ENCODE peak calls at places on chromosomes 3 and 15, in seven cellular contexts. R is Peyer's patch, G is esophagus squamous epithelium, Q is prostate gland, A is ovary, Y is HepG2, Z is IMR-90. K is an unnamed sample.

GRCh38 chr15:58867926-58868325 is 65.6 kb downstream of the SLTM start:
- DNase-seq in Z (no peak), R (no peak), A (no peak), Q (no peak), Y (no peak), G (no peak), K (no peak)

GRCh38 chr15:57165992-57166391 is 210.3 kb upstream of the CGNL1 start:
- DNase-seq in R (no peak), A (no peak), Y (no peak), Z (peak; percentile 59), Q (no peak), G (no peak), K (no peak)

GRCh38 chr3:152309031-152309430 is 40.3 kb downstream of the MBNL1 start:
- DNase-seq in A (no peak), G (no peak), Y (no peak), Q (no peak), R (no peak), Z (no peak), K (no peak)

GRCh38 chr15:90227816-90228772 is 5.6 kb downstream of the CIB1 start:
- DNase-seq in Z (no peak), R (no peak), G (no peak), Q (no peak), Y (no peak), A (no peak), K (no peak)

GRCh38 chr3:8596706-8597514 is 47.7 kb downstream of the SSUH2 start:
- DNase-seq in A (no peak), R (no peak), Q (no peak), G (no peak), Z (no peak), Y (no peak), K (peak; percentile 16)

GRCh38 chr3:146382386-146382785 is 87.0 kb downstream of the PLSCR2 start:
- DNase-seq in Y (peak; percentile 5), Z (peak; percentile 33), Q (no peak), A (no peak), R (no peak), G (no peak), K (no peak)

GRCh38 chr15:28989239-28989830 is 103.6 kb downstream of the APBA2 start:
- DNase-seq in Z (peak; percentile 21), Y (no peak), G (no peak), R (no peak), A (no peak), Q (no peak), K (no peak)

GRCh38 chr3:123660276-123660675 is 75.4 kb upstream of the HACD2 start:
- DNase-seq in Y (no peak), Q (no peak), Z (no peak), A (no peak), R (no peak), G (no peak), K (no peak)

GRCh38 chr3:169085827-169086226 is 577.7 kb downstream of the MECOM start:
- DNase-seq in Q (peak; percentile 58), R (no peak), G (no peak), Y (no peak), A (no peak), Z (peak; percentile 94), K (no peak)

GRCh38 chr15:84603630-84604379 is 3.0 kb downstream of the ZSCAN2 start:
- DNase-seq in Q (no peak), R (peak; percentile 34), A (no peak), G (no peak), Z (no peak), Y (no peak), K (no peak)

GRCh38 chr3:8822141-8822540 is 52.7 kb upstream of the OXTR start:
- DNase-seq in R (no peak), A (no peak), G (no peak), Z (peak; percentile 74), Q (no peak), Y (no peak), K (no peak)

GRCh38 chr15:61916104-61916503 is 144.1 kb downstream of the VPS13C start:
- DNase-seq in Z (peak; percentile 35), Q (no peak), R (no peak), Y (no peak), G (no peak), A (no peak), K (no peak)

GRCh38 chr3:40939113-40940070 is 259.9 kb upstream of the CTNNB1 start:
- DNase-seq in Q (peak; percentile 45), Y (no peak), R (no peak), A (no peak), G (no peak), Z (no peak), K (no peak)

GRCh38 chr3:194141415-194142155 is 5.6 kb downstream of the HES1 start:
- DNase-seq in Y (peak; percentile 78), R (peak; percentile 91), Q (peak; percentile 95), G (no peak), A (peak; percentile 91), Z (peak; percentile 90), K (peak; percentile 98)

GRCh38 chr3:99949956-99950670 is 132.5 kb downstream of the CMSS1 start:
- DNase-seq in G (no peak), Q (no peak), A (no peak), R (no peak), Z (no peak), Y (no peak), K (no peak)

GRCh38 chr3:67458406-67458805 is 196.0 kb downstream of the SUCLG2 start:
- DNase-seq in Y (no peak), R (no peak), G (no peak), Z (peak; percentile 70), A (no peak), Q (no peak), K (no peak)

GRCh38 chr3:127064391-127065137 is 81.6 kb downstream of the PLXNA1 start:
- DNase-seq in Y (no peak), Z (peak; percentile 54), R (no peak), G (no peak), A (no peak), Q (no peak), K (no peak)

GRCh38 chr3:81995334-81995733 is 233.9 kb upstream of the GBE1 start:
- DNase-seq in R (no peak), A (no peak), G (no peak), Y (no peak), Q (no peak), Z (no peak), K (no peak)

GRCh38 chr3:42025388-42026138 is 63.7 kb upstream of the ULK4 start:
- DNase-seq in Q (peak; percentile 85), R (peak; percentile 93), G (peak; percentile 38), Z (peak; percentile 99), Y (no peak), A (peak; percentile 89), K (peak; percentile 96)

GRCh38 chr15:68054658-68055223 is 626 bp downstream of the PIAS1 start:
- DNase-seq in R (peak; percentile 75), Q (peak; percentile 38), G (no peak), A (peak; percentile 66), Y (peak; percentile 44), Z (peak; percentile 21), K (peak; percentile 48)

GRCh38 chr15:68053997-68054657 is at the start of gene PIAS1:
- DNase-seq in Y (peak; percentile 89), G (peak; percentile 76), R (peak; percentile 97), A (peak; percentile 96), Z (peak; percentile 83), Q (peak; percentile 93), K (peak; percentile 98)

GRCh38 chr15:68053001-68053400 is 1.1 kb upstream of the PIAS1 start:
- DNase-seq in R (no peak), G (no peak), Z (no peak), A (no peak), Y (no peak), Q (no peak), K (no peak)

GRCh38 chr15:68052431-68052830 is 1.7 kb upstream of the PIAS1 start:
- DNase-seq in G (no peak), A (no peak), R (no peak), Z (peak; percentile 16), Q (no peak), Y (no peak), K (no peak)

GRCh38 chr15:68053701-68053996 is 466 bp upstream of the PIAS1 start:
- DNase-seq in Q (no peak), Y (no peak), G (no peak), A (no peak), R (no peak), Z (no peak), K (no peak)
- TF ChIP-seq POLR2A in Q (no peak), Y (no peak), G (no peak), A (no peak), R (no peak), Z (no peak), K (no peak)

DNA sequence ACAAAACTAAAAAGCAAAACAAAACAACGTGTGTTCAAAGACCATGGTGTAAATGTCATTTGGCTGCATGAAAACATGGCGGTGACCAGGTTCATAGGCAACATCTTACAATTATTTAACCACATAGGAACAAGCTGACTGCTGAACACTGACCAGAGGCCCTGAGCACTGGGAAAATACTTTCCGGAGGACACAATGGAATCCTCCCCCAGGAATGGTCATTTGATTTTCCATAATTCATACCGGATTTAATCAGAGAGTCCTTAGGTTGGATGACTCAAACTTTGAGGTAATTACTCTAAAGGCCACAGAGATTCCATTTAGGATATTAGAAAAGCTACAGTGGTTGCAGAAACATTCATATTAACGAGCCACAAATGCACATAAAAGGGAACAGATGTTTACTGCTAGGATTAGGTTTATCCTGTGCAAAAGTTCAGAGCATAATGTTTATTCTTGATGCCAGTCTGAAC is 254.7 kb downstream of the NR1D2 start:
- DNase-seq in Q (no peak), Y (no peak), Z (no peak), A (no peak), G (no peak), R (no peak), K (no peak)
- H3K4me3 ChIP-seq in Q (no peak overlapping the region), Y (no peak overlapping the region), Z (no peak overlapping the region), A (no peak overlapping the region), G (no peak overlapping the region), R (no peak overlapping the region), K (no peak overlapping the region)

DNA sequence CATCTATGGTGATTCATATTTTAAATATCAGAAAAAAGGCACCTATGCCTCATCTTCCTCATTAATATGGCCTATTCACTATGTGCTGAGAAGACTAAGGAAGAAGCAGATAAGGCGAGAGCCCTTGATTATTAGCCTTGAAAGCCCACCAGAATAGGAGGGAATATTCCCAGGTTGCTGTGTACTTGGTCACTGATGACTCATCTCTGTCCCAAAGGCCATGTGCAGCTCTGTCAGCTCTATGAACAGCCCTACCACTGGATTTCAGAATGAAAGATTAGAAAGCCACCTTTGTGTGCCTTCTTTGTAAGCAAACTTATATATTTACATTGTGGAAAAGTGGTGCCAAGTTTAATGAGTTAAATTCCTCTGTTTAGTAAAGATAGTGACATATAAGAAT is 211.5 kb downstream of the NFKBIZ start:
- DNase-seq in Y (peak; percentile 60), G (no peak), A (no peak), Z (peak; percentile 22), Q (no peak), R (peak; percentile 61), K (no peak)
- TF ChIP-seq POLR2A in Y (no peak), G (no peak), A (no peak), Z (no peak), Q (no peak), R (no peak), K (no peak)

DNA sequence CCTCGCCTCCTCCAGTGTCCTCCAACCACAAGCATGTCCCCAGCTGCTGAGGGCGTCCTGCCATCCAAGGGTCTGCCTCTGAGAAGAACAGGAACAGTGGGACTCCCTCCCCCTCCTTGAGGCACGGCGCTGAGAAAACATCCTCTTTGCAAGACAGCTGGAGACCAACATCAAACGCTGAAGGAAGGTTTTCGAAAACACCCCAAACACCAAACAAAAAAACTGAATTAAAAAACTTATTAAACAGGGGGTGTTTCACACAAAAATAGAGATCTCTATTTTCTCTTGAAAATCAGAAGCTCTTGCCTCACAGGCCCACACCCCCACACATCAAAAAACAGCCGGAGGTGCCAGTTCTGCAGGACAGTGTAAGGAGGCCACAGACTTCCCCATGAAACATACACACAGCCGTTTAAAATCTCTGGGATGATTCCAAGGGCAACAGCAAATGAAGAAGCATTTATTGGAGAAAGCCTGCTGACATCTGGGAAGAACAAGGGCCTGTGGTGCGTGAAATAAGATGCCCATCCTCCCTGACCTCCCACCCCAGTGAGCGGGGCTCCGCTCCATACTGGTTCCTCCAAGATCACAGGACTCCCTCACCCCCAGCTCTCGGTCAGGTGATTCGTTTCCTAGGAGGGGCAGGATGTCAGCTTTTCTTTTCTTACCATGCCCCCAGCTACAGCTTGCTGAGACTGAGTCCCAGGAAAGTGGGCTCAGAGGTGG is 71.3 kb downstream of the NUP210 start:
- DNase-seq in Z (peak; percentile 7), Q (no peak), A (no peak), Y (no peak), G (no peak), R (no peak), K (no peak)
- H3K4me3 ChIP-seq in Z (no peak overlapping the region), Q (no peak overlapping the region), A (no peak overlapping the region), Y (no peak overlapping the region), G (no peak overlapping the region), R (no peak overlapping the region), K (no peak overlapping the region)

K was measured in lower leg skin.